ENCODE peak calls at places on chromosomes 13 and 19, in five cellular contexts. V, K, H, D and O are unnamed samples.

GRCh38 chr13:52837850-52838249 is 10.6 kb downstream of the PCDH8 start:
- DNase-seq in V (no peak), H (no peak), K (no peak), D (no peak), O (no peak)

GRCh38 chr19:43777163-43777700 is 3.5 kb downstream of the KCNN4 start:
- DNase-seq in H (no peak), D (no peak), V (peak), K (no peak), O (peak)

GRCh38 chr13:80463673-80464352 is 122.9 kb upstream of the SPRY2 start:
- DNase-seq in V (peak), H (no peak), K (no peak), D (no peak), O (no peak)

GRCh38 chr13:78067290-78067689 is 148.7 kb upstream of the EDNRB start:
- DNase-seq in D (no peak), H (no peak), V (no peak), K (no peak), O (no peak)

GRCh38 chr19:58586131-58586765 is 13.1 kb upstream of the MZF1 start:
- DNase-seq in K (no peak), D (no peak), H (no peak), V (no peak), O (no peak)

GRCh38 chr13:50990540-50991506 is 81.2 kb downstream of the RNASEH2B start:
- DNase-seq in V (peak), H (no peak), D (no peak), K (peak), O (no peak)

GRCh38 chr13:84096221-84096620 is 213.9 kb upstream of the SLITRK1 start:
- DNase-seq in V (peak), D (no peak), K (no peak), H (no peak), O (no peak)

GRCh38 chr13:34255695-34256094 is 437.7 kb downstream of the RFC3 start:
- DNase-seq in K (no peak), V (no peak), H (no peak), D (no peak), O (no peak)

GRCh38 chr13:100883453-100883852 is 208.9 kb upstream of the TMTC4 start:
- DNase-seq in D (no peak), H (no peak), V (no peak), K (no peak), O (no peak)

GRCh38 chr13:46964789-46965527 is 68.1 kb upstream of the HTR2A start:
- DNase-seq in H (no peak), K (no peak), V (peak), D (no peak), O (no peak)

GRCh38 chr13:78060966-78061365 is 142.3 kb upstream of the EDNRB start:
- DNase-seq in D (peak), V (no peak), H (no peak), K (no peak), O (no peak)

GRCh38 chr19:4606921-4607678 is 32.2 kb upstream of the TNFAIP8L1 start:
- DNase-seq in V (peak), K (peak), D (no peak), H (no peak), O (no peak)

GRCh38 chr19:15417699-15418098 is 1.1 kb downstream of the AKAP8L start:
- DNase-seq in K (peak), D (no peak), V (peak), H (no peak), O (no peak)

GRCh38 chr19:44757735-44758505 is 9.4 kb downstream of the BCL3 start:
- DNase-seq in H (no peak), D (no peak), V (peak), K (no peak), O (no peak)

GRCh38 chr13:34733720-34734119 is 208.3 kb upstream of the NBEA start:
- DNase-seq in K (no peak), H (no peak), V (peak), D (no peak), O (no peak)

GRCh38 chr19:1577090-1577928 is 9.2 kb upstream of the MEX3D start:
- DNase-seq in D (no peak), H (no peak), K (no peak), V (no peak), O (no peak)

GRCh38 chr13:48892311-48892710 is 83.4 kb upstream of the FNDC3A start:
- DNase-seq in H (no peak), V (peak), D (no peak), K (no peak), O (peak)

GRCh38 chr13:33723772-33724435 is 94.0 kb upstream of the RFC3 start:
- DNase-seq in D (peak), K (peak), H (peak), V (peak), O (peak)

GRCh38 chr13:73844986-73845385 is 289.2 kb downstream of the KLF12 start:
- DNase-seq in V (peak), H (no peak), K (no peak), D (no peak), O (no peak)

GRCh38 chr19:281992-282391 is 9.2 kb downstream of the PLPP2 start:
- DNase-seq in H (no peak), K (no peak), D (no peak), V (no peak), O (no peak)

GRCh38 chr13:47039106-47039505 is 142.3 kb upstream of the HTR2A start:
- DNase-seq in K (no peak), V (peak), H (no peak), D (no peak), O (no peak)

GRCh38 chr13:26965976-26966375 is 205.4 kb upstream of the GPR12 start:
- DNase-seq in K (peak), D (no peak), V (peak), H (no peak), O (no peak)

GRCh38 chr19:38852231-38853044 is 2.7 kb upstream of the HNRNPL start:
- DNase-seq in V (peak), H (peak), D (peak), K (peak), O (peak)

GRCh38 chr19:38449518-38449917 is 16.0 kb downstream of the RYR1 start:
- DNase-seq in V (no peak), K (no peak), D (no peak), H (no peak), O (no peak)

GRCh38 chr13:89061821-89062220 is 1390.7 kb downstream of the SLITRK5 start:
- DNase-seq in V (no peak), K (no peak), D (peak), H (no peak), O (no peak)

GRCh38 chr13:46866150-46866549 is 30.7 kb downstream of the HTR2A start:
- DNase-seq in V (peak), K (peak), D (peak), H (no peak), O (peak)

GRCh38 chr13:45333973-45334922 is 6.7 kb downstream of the TPT1 start:
- DNase-seq in K (no peak), D (no peak), V (peak), H (no peak), O (no peak)

GRCh38 chr19:55418185-55418584 is 10.6 kb upstream of the UBE2S start:
- DNase-seq in H (peak), V (peak), K (peak), D (peak), O (peak)

GRCh38 chr19:55424518-55424917 is 16.9 kb upstream of the UBE2S start:
- DNase-seq in D (no peak), H (no peak), V (no peak), K (no peak), O (no peak)

GRCh38 chr19:55419624-55420236 is 12.1 kb upstream of the UBE2S start:
- DNase-seq in K (no peak), H (no peak), V (no peak), D (no peak), O (no peak)

GRCh38 chr19:55423225-55423967 is 15.8 kb upstream of the UBE2S start:
- DNase-seq in H (no peak), V (no peak), K (no peak), D (no peak), O (no peak)

DNA sequence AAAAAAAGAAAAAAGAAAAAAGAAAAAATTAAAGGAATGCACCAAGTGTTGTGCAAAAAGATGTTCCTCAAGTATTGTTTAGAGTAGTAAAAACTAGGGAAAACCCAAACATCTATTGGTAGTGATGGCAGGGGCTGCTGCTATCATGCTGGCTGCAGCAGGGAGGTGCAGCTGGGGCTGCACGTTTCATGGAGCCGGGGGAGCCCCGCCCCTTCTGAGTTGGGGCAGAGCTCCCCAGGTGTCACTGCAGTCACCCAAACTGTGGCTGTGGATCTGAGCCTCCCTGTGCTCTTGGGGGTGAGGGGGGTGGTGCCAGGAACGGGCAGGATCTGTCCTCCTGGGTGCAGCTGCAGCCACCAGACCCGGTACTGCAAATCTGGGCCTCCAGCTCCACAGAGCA is 11.5 kb upstream of the UBE2S start:
- DNase-seq in K (no peak), D (no peak), H (no peak), V (no peak), O (no peak)
- TF ChIP-seq CTCF in K (no peak), D (no peak), H (no peak), V (no peak), O (no peak)

DNA sequence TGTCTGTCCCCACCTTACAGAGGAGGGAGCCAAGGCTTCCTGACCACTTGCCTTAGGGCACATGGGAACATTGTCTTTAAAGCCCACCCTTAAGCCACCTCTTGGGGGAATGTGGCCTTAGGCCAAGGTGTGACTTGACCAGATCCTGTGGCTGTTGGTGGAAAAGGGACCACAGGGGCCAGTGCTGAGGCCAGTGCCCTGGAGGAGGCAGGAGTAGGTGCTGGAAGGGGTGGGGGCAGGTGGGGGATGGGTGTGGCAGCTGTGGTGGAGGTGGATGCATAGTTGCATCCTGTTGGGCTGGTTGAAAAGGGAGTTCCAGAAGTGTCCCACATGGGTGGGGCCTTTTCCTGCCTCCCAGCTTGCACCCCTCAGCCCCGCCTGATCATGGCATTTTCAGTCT is 44.8 kb downstream of the DNM2 start:
- DNase-seq in H (no peak), D (peak), K (no peak), V (no peak), O (no peak)
- TF ChIP-seq CTCF in H (no peak), D (no peak), K (no peak), V (no peak), O (no peak)

GRCh38 chr19:3361384-3362216 is 4.8 kb upstream of the NFIC start:
- DNase-seq in D (no peak), K (no peak), H (no peak), V (no peak), O (no peak)

GRCh38 chr19:3362217-3362907 is 4.0 kb upstream of the NFIC start:
- DNase-seq in V (no peak), H (no peak), K (no peak), D (no peak), O (no peak)

GRCh38 chr19:3359850-3360493 is 6.4 kb upstream of the NFIC start:
- DNase-seq in D (no peak), K (no peak), V (no peak), H (no peak), O (peak)

GRCh38 chr19:3358919-3359849 is 7.2 kb upstream of the NFIC start:
- DNase-seq in K (peak), V (peak), H (peak), D (peak), O (peak)

GRCh38 chr19:3360494-3361383 is 5.6 kb upstream of the NFIC start:
- DNase-seq in D (peak), K (peak), H (peak), V (no peak), O (peak)
- TF ChIP-seq CTCF in D (no peak), K (no peak), H (no peak), V (no peak), O (no peak)

GRCh38 chr19:47826800-47827199 is 5.1 kb downstream of the CRX start:
- DNase-seq in V (no peak), D (no peak), K (peak), H (no peak), O (no peak)

GRCh38 chr19:47836038-47836437 is 14.3 kb downstream of the CRX start:
- DNase-seq in D (no peak), K (no peak), V (no peak), H (no peak), O (no peak)

DNA sequence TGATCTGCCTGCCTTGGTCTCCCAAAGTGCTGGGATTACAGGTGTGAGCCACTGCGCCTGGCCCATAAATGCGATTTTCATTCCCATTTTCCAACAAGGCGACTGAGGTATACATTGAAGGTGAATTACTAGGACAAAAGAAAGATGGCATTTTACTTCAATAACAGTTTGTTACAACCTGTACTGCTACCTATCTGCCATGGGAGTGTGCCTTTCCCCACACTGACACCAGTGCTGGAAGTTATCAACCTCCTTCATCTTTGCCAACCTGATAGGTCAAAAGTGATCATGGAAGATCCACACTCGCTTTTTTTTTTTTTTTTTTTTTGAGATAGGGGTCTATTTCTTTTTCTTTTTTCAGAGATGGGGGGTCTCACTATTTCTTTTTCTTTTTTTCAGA is 11.0 kb downstream of the CRX start:
- DNase-seq in D (no peak), K (no peak), H (no peak), V (no peak), O (no peak)
- TF ChIP-seq CTCF in D (no peak), K (no peak), H (no peak), V (no peak), O (no peak)

GRCh38 chr19:11574689-11575088 is 2.8 kb downstream of the ACP5 start:
- DNase-seq in K (no peak), H (peak), V (no peak), D (no peak), O (no peak)
- TF ChIP-seq CTCF in K (no peak), H (no peak), V (no peak), D (no peak), O (no peak)

DNA sequence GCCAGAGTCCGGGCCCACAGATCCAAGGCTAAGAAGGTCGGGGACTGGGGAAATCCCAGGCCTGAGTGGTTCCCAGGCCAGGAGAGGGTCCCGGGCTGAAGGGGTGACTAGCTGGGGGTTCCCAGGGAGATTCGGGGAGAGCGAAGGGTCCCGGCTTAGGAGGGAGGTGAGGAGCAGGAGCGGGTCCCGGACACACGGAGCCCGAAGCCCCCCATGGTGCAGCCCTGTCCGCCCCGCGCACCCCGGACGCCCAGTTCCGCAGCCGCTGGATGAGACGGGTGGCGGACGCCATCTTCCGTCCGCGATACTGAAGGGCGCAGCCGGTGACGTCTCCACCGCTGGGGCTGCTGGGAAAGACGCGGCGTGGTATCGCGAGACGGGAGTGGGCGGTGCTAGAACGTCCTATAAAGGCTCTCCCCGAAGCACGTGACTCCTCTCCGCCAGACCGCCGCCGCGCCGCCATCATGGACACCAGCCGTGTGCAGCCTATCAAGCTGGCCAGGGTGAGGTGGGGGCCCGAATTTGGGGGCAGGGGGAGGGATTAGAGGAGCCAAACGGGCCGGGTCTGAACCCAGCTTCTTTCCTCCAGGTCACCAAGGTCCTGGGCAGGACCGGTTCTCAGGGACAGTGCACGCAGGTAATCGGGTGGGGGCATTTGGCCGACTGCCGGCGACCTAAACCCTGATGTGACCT is at the start of the genes NDUFA7 and RPS28:
- DNase-seq in V (peak), K (peak), H (peak), D (peak), O (peak)
- TF ChIP-seq CTCF in V (no peak), K (peak), H (peak), D (no peak), O (peak)

DNA sequence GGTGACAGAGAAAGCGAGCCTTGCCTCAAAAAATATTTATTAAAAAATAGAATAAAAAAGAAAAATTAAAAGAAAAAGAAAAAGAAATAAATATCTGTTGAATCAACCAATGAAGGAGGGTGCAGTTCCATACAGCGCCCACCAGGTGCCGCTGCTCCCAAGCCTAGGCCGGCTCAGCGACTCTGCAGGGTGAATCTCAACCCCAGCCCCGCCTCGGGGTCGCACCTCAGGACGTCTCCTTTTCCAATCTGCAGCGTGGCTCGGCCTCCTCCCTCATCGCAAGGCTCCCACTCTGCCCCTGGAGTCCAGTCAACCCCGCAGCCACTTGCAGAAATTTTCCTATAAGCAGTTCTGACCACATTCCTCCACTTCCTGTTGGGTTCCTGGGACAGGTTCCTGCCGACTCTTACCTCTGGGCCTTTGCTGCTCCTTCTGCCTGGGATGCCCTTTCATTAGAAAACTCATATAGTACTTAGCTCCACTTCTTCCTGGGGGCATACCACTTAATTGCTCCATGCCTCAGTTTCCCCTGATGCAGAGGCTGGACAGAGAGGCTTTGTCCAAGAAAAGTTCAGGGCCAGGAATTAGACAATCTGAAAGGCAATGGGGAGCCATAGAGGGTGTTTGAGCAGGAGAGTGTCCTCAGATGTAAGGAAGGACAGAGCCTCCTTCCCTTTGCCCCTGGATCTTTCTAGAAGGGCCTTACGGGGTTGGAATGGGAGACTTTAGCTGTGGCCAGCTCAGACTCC is 24.3 kb downstream of the NFILZ start:
- DNase-seq in V (peak), H (peak), D (peak), K (peak), O (peak)
- TF ChIP-seq CTCF in V (peak), H (peak), D (peak), K (peak), O (peak)